ENCODE peak calls at places on chromosomes 12 and 14, in five cellular contexts. M is breast epithelium, Q is ACHN, D is GM04503, Y is NCI-H774. V is an unnamed sample.

GRCh38 chr14:72714094-72714493 is 179.8 kb downstream of the DPF3 start:
- DNase-seq in M (no peak), Q (no peak), Y (no peak), D (no peak), V (no peak)

GRCh38 chr14:74594021-74594420 is 18.0 kb downstream of the LTBP2 start:
- DNase-seq in M (no peak), Q (no peak), Y (no peak), D (no peak), V (no peak)

GRCh38 chr12:71581206-71581605 is 82.4 kb downstream of the ZFC3H1 start:
- DNase-seq in Y (no peak), D (no peak), M (peak; percentile 29), Q (no peak), V (no peak)

GRCh38 chr14:80602931-80603330 is 338.6 kb downstream of the CEP128 start:
- DNase-seq in Y (no peak), Q (no peak), M (no peak), D (no peak), V (no peak)

GRCh38 chr14:64217747-64218146 is 76.4 kb downstream of the ESR2 start:
- DNase-seq in M (no peak), Y (no peak), D (no peak), Q (no peak), V (no peak)

GRCh38 chr12:52539024-52539820 is 13.7 kb downstream of the KRT71 start:
- DNase-seq in Y (peak; percentile 52), Q (no peak), D (peak; percentile 65), M (no peak), V (peak; percentile 63)

GRCh38 chr14:102295301-102295700 is 9.7 kb downstream of the MOK start:
- DNase-seq in D (no peak), M (no peak), Y (no peak), Q (peak; percentile 39), V (no peak)

GRCh38 chr14:52355016-52355430 is 40.9 kb downstream of the PTGER2 start:
- DNase-seq in M (no peak), Q (peak; percentile 74), Y (no peak), D (peak; percentile 93), V (peak; percentile 88)

GRCh38 chr14:61296151-61296550 is 15.0 kb upstream of the TMEM30B start:
- DNase-seq in D (no peak), Q (no peak), M (no peak), Y (no peak), V (no peak)

GRCh38 chr12:121133838-121134237 is 1.2 kb downstream of the P2RX7 start:
- DNase-seq in M (no peak), D (no peak), Q (no peak), Y (no peak), V (no peak)

GRCh38 chr12:120015313-120015712 is 26.3 kb downstream of the BICDL1 start:
- DNase-seq in Q (no peak), Y (no peak), D (no peak), M (no peak), V (no peak)

GRCh38 chr14:74302160-74302628 is 540 bp downstream of the ABCD4 start:
- DNase-seq in D (no peak), M (no peak), Q (peak; percentile 66), Y (no peak), V (peak; percentile 21)

GRCh38 chr12:66647034-66647691 is 31.7 kb downstream of the GRIP1 start:
- DNase-seq in Q (peak; percentile 100), M (no peak), D (peak; percentile 85), Y (no peak), V (peak; percentile 90)

GRCh38 chr14:98173291-98173690 is 1098.7 kb downstream of the BCL11B start:
- DNase-seq in Q (no peak), Y (no peak), M (no peak), D (no peak), V (no peak)

GRCh38 chr12:113016796-113017195 is 38.5 kb downstream of the OAS2 start:
- DNase-seq in Y (no peak), Q (no peak), D (no peak), M (no peak), V (no peak)

GRCh38 chr12:52655720-52656124 is 3.7 kb upstream of the KRT2 start:
- DNase-seq in M (no peak), D (no peak), Q (no peak), Y (no peak), V (no peak)

GRCh38 chr12:93502802-93503623 is 35.7 kb downstream of the MRPL42 start:
- DNase-seq in M (no peak), Y (peak; percentile 38), Q (peak; percentile 53), D (no peak), V (no peak)

GRCh38 chr14:61764342-61765122 is 2.3 kb downstream of the SNAPC1 start:
- DNase-seq in D (no peak), M (no peak), Q (no peak), Y (no peak), V (no peak)

GRCh38 chr12:30964896-30965612 is 38.5 kb downstream of the TSPAN11 start:
- DNase-seq in M (no peak), Y (no peak), D (no peak), Q (no peak), V (no peak)

GRCh38 chr14:67373347-67373746 is 13.2 kb downstream of the EIF2S1 start:
- DNase-seq in Y (no peak), M (no peak), Q (no peak), D (no peak), V (no peak)

GRCh38 chr12:116384629-116385485 is 107.4 kb upstream of the MED13L start:
- DNase-seq in Q (no peak), M (no peak), Y (peak; percentile 64), D (no peak), V (no peak)

GRCh38 chr12:14442221-14442881 is 76.9 kb downstream of the ATF7IP start:
- DNase-seq in Q (no peak), Y (no peak), D (no peak), M (no peak), V (no peak)

GRCh38 chr14:106556665-106557289 is 1030.4 kb downstream of the TMEM121 start:
- DNase-seq in M (no peak), D (no peak), Q (peak; percentile 28), Y (peak; percentile 43), V (no peak)